ENCODE peak calls at places on chromosomes 1 and 21, in five cellular contexts. C is left lung; S is activated CD4-positive, alpha-beta T cell treated with anti-CD3 and anti-CD28 coated beads, Interleukin-2, amount 50 U/mL, for 1 hour; T is Kasumi-1; O is stimulated activated CD4-positive, alpha-beta T cell treated with anti-CD3 and anti-CD28 coated beads, TNF-alpha, amount 100 ng/mL, for 4 hours. K is an unnamed sample.

GRCh38 chr1:95384570-95384969 is 150.6 kb downstream of the RWDD3 start:
- DNase-seq in C (no peak), S (no peak), T (peak), O (no peak), K (no peak)

GRCh38 chr1:92016720-92017316 is 13.0 kb upstream of the EPHX4 start:
- DNase-seq in C (no peak), S (no peak), T (no peak), O (no peak), K (no peak)

GRCh38 chr1:23741609-23742008 is 1.7 kb upstream of the ELOA start:
- DNase-seq in C (no peak), S (no peak), T (no peak), O (no peak), K (no peak)

GRCh38 chr1:236516929-236517704 is 6.7 kb upstream of the LGALS8 start:
- DNase-seq in C (no peak), S (no peak), T (no peak), O (no peak), K (no peak)

GRCh38 chr1:111813440-111814304 is 58.0 kb downstream of the DDX20 start:
- DNase-seq in C (no peak), S (no peak), T (peak), O (no peak), K (no peak)

GRCh38 chr1:154713001-154713400 is 105.0 kb upstream of the ADAR start:
- DNase-seq in C (no peak), S (no peak), T (no peak), O (no peak), K (no peak)

GRCh38 chr21:39137248-39138186 is 45.7 kb downstream of the PSMG1 start:
- DNase-seq in C (no peak), S (no peak), T (no peak), O (no peak), K (no peak)

GRCh38 chr1:232306269-232306911 is 323.5 kb downstream of the SIPA1L2 start:
- DNase-seq in C (peak), S (no peak), T (no peak), O (no peak), K (no peak)

GRCh38 chr1:230709619-230710542 is 4.0 kb downstream of the AGT start:
- DNase-seq in C (no peak), S (no peak), T (no peak), O (no peak), K (no peak)

GRCh38 chr1:183180634-183181056 is 5.4 kb upstream of the LAMC2 start:
- DNase-seq in C (no peak), S (no peak), T (no peak), O (no peak), K (no peak)

GRCh38 chr1:150259217-150259616 is 1.6 kb downstream of the CA14 start:
- DNase-seq in C (no peak), S (no peak), T (no peak), O (no peak), K (no peak)

GRCh38 chr1:33388989-33389771 is 41.7 kb downstream of the PHC2 start:
- DNase-seq in C (no peak), S (no peak), T (no peak), O (no peak), K (no peak)

GRCh38 chr1:183205196-183205781 is 19.2 kb downstream of the LAMC2 start:
- DNase-seq in C (no peak), S (no peak), T (no peak), O (no peak), K (no peak)

GRCh38 chr1:104468282-104468681 is 718.6 kb downstream of the AMY1C start:
- DNase-seq in C (no peak), S (no peak), T (peak), O (no peak), K (no peak)

GRCh38 chr1:8908388-8909151 is 30.1 kb upstream of the ENO1 start:
- DNase-seq in C (no peak), S (no peak), T (no peak), O (no peak), K (no peak)

GRCh38 chr1:119732465-119733168 is 20.9 kb downstream of the PHGDH start:
- DNase-seq in C (no peak), S (no peak), T (no peak), O (no peak), K (no peak)

GRCh38 chr1:51636765-51637522 is 20.1 kb downstream of the OSBPL9 start:
- DNase-seq in C (no peak), S (no peak), T (no peak), O (no peak), K (no peak)

GRCh38 chr1:89808429-89809117 is 12.3 kb upstream of the LRRC8D start:
- DNase-seq in C (no peak), S (no peak), T (no peak), O (no peak), K (no peak)

GRCh38 chr1:198295186-198295585 is 138.4 kb downstream of the NEK7 start:
- DNase-seq in C (no peak), S (no peak), T (no peak), O (no peak), K (no peak)

K was measured in GF-D8.